ENCODE peak calls at places on chromosomes 3 and 15, in ten cellular contexts. One of them, this sample, is unnamed.

GRCh38 chr3:150370129-150370602 is 37.9 kb upstream of the TSC22D2 start:
- DNase-seq in heart left ventricle: peak; percentile 61
- DNase-seq in naive thymus-derived CD4-positive, alpha-beta T cell: no peak
- DNase-seq in cardiac muscle cell: peak; percentile 58
- DNase-seq in fibroblast of lung: peak; percentile 97
- DNase-seq in left ventricle myocardium inferior: no peak
- DNase-seq in HFF-Myc: peak; percentile 95
- DNase-seq in body of pancreas: peak; percentile 22
- DNase-seq in Panc1: peak; percentile 99
- DNase-seq in tibial artery: peak; percentile 79
- DNase-seq in this sample: peak; percentile 43

GRCh38 chr3:17390785-17391184 is 351.6 kb downstream of the TBC1D5 start:
- DNase-seq in heart left ventricle: no peak
- DNase-seq in fibroblast of lung: no peak
- DNase-seq in cardiac muscle cell: no peak
- DNase-seq in HFF-Myc: no peak
- DNase-seq in left ventricle myocardium inferior: no peak
- DNase-seq in tibial artery: no peak
- DNase-seq in naive thymus-derived CD4-positive, alpha-beta T cell: no peak
- DNase-seq in Panc1: no peak
- DNase-seq in body of pancreas: no peak
- DNase-seq in this sample: no peak

GRCh38 chr3:9098716-9099675 is 135.7 kb upstream of the RAD18 start:
- DNase-seq in left ventricle myocardium inferior: no peak
- DNase-seq in tibial artery: no peak
- DNase-seq in fibroblast of lung: no peak
- DNase-seq in Panc1: no peak
- DNase-seq in cardiac muscle cell: no peak
- DNase-seq in heart left ventricle: no peak
- DNase-seq in HFF-Myc: no peak
- DNase-seq in naive thymus-derived CD4-positive, alpha-beta T cell: no peak
- DNase-seq in body of pancreas: peak; percentile 21
- DNase-seq in this sample: peak; percentile 55

GRCh38 chr3:66989241-66989640 is 8.9 kb upstream of the KBTBD8 start:
- DNase-seq in naive thymus-derived CD4-positive, alpha-beta T cell: no peak
- DNase-seq in tibial artery: no peak
- DNase-seq in HFF-Myc: no peak
- DNase-seq in fibroblast of lung: no peak
- DNase-seq in heart left ventricle: no peak
- DNase-seq in cardiac muscle cell: peak; percentile 6
- DNase-seq in body of pancreas: no peak
- DNase-seq in left ventricle myocardium inferior: no peak
- DNase-seq in Panc1: no peak
- DNase-seq in this sample: no peak

GRCh38 chr3:197422506-197422905 is 124.1 kb upstream of the DLG1 start:
- DNase-seq in HFF-Myc: no peak
- DNase-seq in naive thymus-derived CD4-positive, alpha-beta T cell: no peak
- DNase-seq in body of pancreas: no peak
- DNase-seq in tibial artery: no peak
- DNase-seq in left ventricle myocardium inferior: no peak
- DNase-seq in heart left ventricle: no peak
- DNase-seq in fibroblast of lung: no peak
- DNase-seq in cardiac muscle cell: no peak
- DNase-seq in Panc1: no peak
- DNase-seq in this sample: no peak

GRCh38 chr15:45021331-45021730 is 1.7 kb upstream of the SORD start:
- DNase-seq in left ventricle myocardium inferior: no peak
- DNase-seq in cardiac muscle cell: no peak
- DNase-seq in HFF-Myc: no peak
- DNase-seq in heart left ventricle: no peak
- DNase-seq in body of pancreas: no peak
- DNase-seq in Panc1: no peak
- DNase-seq in tibial artery: no peak
- DNase-seq in fibroblast of lung: no peak
- DNase-seq in naive thymus-derived CD4-positive, alpha-beta T cell: no peak
- DNase-seq in this sample: no peak

GRCh38 chr3:27114684-27115083 is 254.5 kb downstream of the NEK10 start:
- DNase-seq in cardiac muscle cell: no peak
- DNase-seq in HFF-Myc: no peak
- DNase-seq in fibroblast of lung: no peak
- DNase-seq in body of pancreas: no peak
- DNase-seq in naive thymus-derived CD4-positive, alpha-beta T cell: no peak
- DNase-seq in left ventricle myocardium inferior: no peak
- DNase-seq in heart left ventricle: no peak
- DNase-seq in tibial artery: no peak
- DNase-seq in Panc1: peak; percentile 7
- DNase-seq in this sample: no peak

GRCh38 chr3:98918586-98918985 is 17.1 kb upstream of the DCBLD2 start:
- DNase-seq in naive thymus-derived CD4-positive, alpha-beta T cell: no peak
- DNase-seq in body of pancreas: no peak
- DNase-seq in HFF-Myc: no peak
- DNase-seq in tibial artery: no peak
- DNase-seq in fibroblast of lung: no peak
- DNase-seq in Panc1: no peak
- DNase-seq in cardiac muscle cell: no peak
- DNase-seq in heart left ventricle: no peak
- DNase-seq in left ventricle myocardium inferior: no peak
- DNase-seq in this sample: no peak

GRCh38 chr3:170848294-170848917 is 21.6 kb downstream of the RPL22L1 start:
- DNase-seq in body of pancreas: no peak
- DNase-seq in Panc1: no peak
- DNase-seq in HFF-Myc: no peak
- DNase-seq in fibroblast of lung: peak; percentile 58
- DNase-seq in cardiac muscle cell: no peak
- DNase-seq in naive thymus-derived CD4-positive, alpha-beta T cell: no peak
- DNase-seq in tibial artery: no peak
- DNase-seq in left ventricle myocardium inferior: no peak
- DNase-seq in heart left ventricle: no peak
- DNase-seq in this sample: no peak

GRCh38 chr15:60362318-60363023 is 35.3 kb downstream of the ANXA2 start:
- DNase-seq in naive thymus-derived CD4-positive, alpha-beta T cell: no peak
- DNase-seq in HFF-Myc: peak; percentile 72
- DNase-seq in fibroblast of lung: peak; percentile 91
- DNase-seq in tibial artery: no peak
- DNase-seq in heart left ventricle: no peak
- DNase-seq in cardiac muscle cell: no peak
- DNase-seq in Panc1: peak; percentile 88
- DNase-seq in left ventricle myocardium inferior: no peak
- DNase-seq in body of pancreas: no peak
- DNase-seq in this sample: no peak

GRCh38 chr3:20574746-20575145 is 388.7 kb upstream of the SGO1 start:
- DNase-seq in left ventricle myocardium inferior: no peak
- DNase-seq in naive thymus-derived CD4-positive, alpha-beta T cell: no peak
- DNase-seq in heart left ventricle: no peak
- DNase-seq in fibroblast of lung: peak; percentile 12
- DNase-seq in body of pancreas: no peak
- DNase-seq in cardiac muscle cell: no peak
- DNase-seq in tibial artery: no peak
- DNase-seq in Panc1: no peak
- DNase-seq in HFF-Myc: no peak
- DNase-seq in this sample: no peak

GRCh38 chr3:130975251-130975650 is 51.4 kb downstream of the ASTE1 start:
- DNase-seq in fibroblast of lung: no peak
- DNase-seq in left ventricle myocardium inferior: no peak
- DNase-seq in cardiac muscle cell: no peak
- DNase-seq in heart left ventricle: no peak
- DNase-seq in body of pancreas: no peak
- DNase-seq in Panc1: no peak
- DNase-seq in naive thymus-derived CD4-positive, alpha-beta T cell: no peak
- DNase-seq in tibial artery: no peak
- DNase-seq in HFF-Myc: no peak
- DNase-seq in this sample: no peak

GRCh38 chr3:63991666-63992065 is 31.6 kb downstream of the PSMD6 start:
- DNase-seq in HFF-Myc: no peak
- DNase-seq in cardiac muscle cell: no peak
- DNase-seq in left ventricle myocardium inferior: no peak
- DNase-seq in fibroblast of lung: no peak
- DNase-seq in naive thymus-derived CD4-positive, alpha-beta T cell: no peak
- DNase-seq in tibial artery: no peak
- DNase-seq in Panc1: no peak
- DNase-seq in body of pancreas: no peak
- DNase-seq in heart left ventricle: no peak
- DNase-seq in this sample: no peak

GRCh38 chr15:60969658-60970057 is 259.4 kb downstream of the RORA start:
- DNase-seq in HFF-Myc: no peak
- DNase-seq in left ventricle myocardium inferior: no peak
- DNase-seq in Panc1: no peak
- DNase-seq in fibroblast of lung: no peak
- DNase-seq in tibial artery: no peak
- DNase-seq in cardiac muscle cell: no peak
- DNase-seq in body of pancreas: no peak
- DNase-seq in naive thymus-derived CD4-positive, alpha-beta T cell: no peak
- DNase-seq in heart left ventricle: no peak
- DNase-seq in this sample: no peak

GRCh38 chr3:50491023-50491422 is 12.4 kb downstream of the CACNA2D2 start:
- DNase-seq in fibroblast of lung: no peak
- DNase-seq in heart left ventricle: no peak
- DNase-seq in cardiac muscle cell: no peak
- DNase-seq in tibial artery: no peak
- DNase-seq in body of pancreas: no peak
- DNase-seq in Panc1: no peak
- DNase-seq in HFF-Myc: no peak
- DNase-seq in left ventricle myocardium inferior: no peak
- DNase-seq in naive thymus-derived CD4-positive, alpha-beta T cell: no peak
- DNase-seq in this sample: no peak

DNA sequence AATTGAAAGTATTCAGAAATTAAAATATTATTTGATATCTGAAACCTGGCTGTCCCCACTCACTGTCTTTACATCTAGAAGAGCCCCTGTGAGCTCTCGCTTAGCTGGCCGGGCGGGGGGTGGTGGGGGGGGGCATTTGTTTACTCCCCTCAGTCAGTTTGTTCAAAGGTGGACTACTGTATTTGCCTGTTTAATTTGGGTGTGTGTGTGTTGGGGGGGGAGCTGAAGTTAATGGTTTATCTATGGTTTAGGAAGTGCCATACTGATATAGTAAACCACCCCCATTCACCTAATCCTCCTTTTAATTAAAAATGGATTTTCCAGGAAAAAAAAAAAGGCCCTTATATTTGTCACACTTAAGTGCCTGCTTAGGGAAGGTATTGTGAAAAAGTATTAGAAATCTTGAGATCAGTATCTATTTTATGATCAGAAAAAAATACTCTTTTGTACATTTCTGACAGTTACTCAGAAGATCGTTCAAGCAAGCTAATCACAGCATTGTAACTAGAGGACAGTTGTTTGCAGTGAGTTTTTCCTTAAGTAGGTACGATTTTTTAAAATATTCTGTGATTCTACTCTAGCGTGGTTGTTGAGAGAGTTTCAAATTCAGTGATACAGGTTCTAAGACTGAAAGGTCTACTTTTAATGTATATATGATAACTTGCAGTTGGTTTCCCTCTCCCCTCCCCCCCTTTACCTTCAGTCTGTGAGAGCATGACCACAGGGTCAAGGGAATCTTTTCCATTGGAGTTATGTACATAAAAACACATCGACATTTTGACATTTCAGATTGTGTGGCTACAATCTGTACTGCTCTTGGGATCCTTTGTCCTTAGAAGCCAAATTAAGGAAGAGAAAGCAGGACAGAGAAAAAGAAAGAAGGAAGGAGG is 8.5 kb downstream of the NR2F2 start:
- DNase-seq in body of pancreas: no peak
- DNase-seq in tibial artery: no peak
- DNase-seq in left ventricle myocardium inferior: no peak
- DNase-seq in heart left ventricle: no peak
- DNase-seq in fibroblast of lung: peak; percentile 67
- DNase-seq in HFF-Myc: no peak
- DNase-seq in naive thymus-derived CD4-positive, alpha-beta T cell: no peak
- DNase-seq in Panc1: no peak
- DNase-seq in cardiac muscle cell: no peak
- DNase-seq in this sample: no peak
- H3K4me3 ChIP-seq in body of pancreas: no peak overlapping the region
- H3K4me3 ChIP-seq in tibial artery: peak overlapping the region; percentile 92
- H3K4me3 ChIP-seq in left ventricle myocardium inferior: peak overlapping the region; percentile 88
- H3K4me3 ChIP-seq in heart left ventricle: peak overlapping the region; percentile 73
- H3K4me3 ChIP-seq in fibroblast of lung: peak overlapping the region; percentile 100
- H3K4me3 ChIP-seq in HFF-Myc: peak overlapping the region; percentile 95
- H3K4me3 ChIP-seq in naive thymus-derived CD4-positive, alpha-beta T cell: no peak overlapping the region
- H3K4me3 ChIP-seq in Panc1: peak overlapping the region; percentile 63
- H3K4me3 ChIP-seq in cardiac muscle cell: no peak overlapping the region
- H3K4me3 ChIP-seq in this sample: no peak overlapping the region

DNA sequence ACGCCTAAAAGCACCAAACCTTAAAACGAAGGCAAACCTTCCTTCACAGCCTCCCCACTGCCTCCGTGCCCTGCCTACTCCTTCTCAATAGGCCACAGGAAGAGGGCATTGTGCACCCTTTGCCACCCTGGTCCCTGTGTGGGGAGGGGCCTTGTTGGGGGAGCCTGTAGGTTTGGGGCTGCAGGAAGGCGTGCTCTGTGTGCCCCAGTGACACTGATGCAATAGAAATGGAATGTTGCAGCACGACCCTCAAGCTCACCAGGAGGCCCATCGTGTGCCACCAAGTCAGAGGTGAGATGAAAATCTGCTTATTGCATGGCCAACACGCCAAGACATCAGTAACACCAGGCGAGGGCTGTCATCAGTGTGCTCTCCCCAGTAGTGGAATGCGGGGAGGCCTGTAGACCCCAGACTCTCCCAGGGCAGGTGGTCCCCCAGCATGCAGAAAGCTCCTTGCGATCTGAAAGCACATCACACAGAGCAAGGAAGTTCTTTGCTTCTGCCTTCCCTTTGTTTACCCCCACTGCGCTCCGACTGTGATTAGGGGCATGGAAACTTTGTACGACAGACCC is 86.2 kb downstream of the ASB7 start:
- DNase-seq in HFF-Myc: no peak
- DNase-seq in Panc1: no peak
- DNase-seq in body of pancreas: no peak
- DNase-seq in cardiac muscle cell: no peak
- DNase-seq in tibial artery: peak; percentile 23
- DNase-seq in fibroblast of lung: no peak
- DNase-seq in heart left ventricle: no peak
- DNase-seq in naive thymus-derived CD4-positive, alpha-beta T cell: no peak
- DNase-seq in left ventricle myocardium inferior: no peak
- DNase-seq in this sample: no peak
- H3K4me3 ChIP-seq in HFF-Myc: no peak overlapping the region
- H3K4me3 ChIP-seq in Panc1: no peak overlapping the region
- H3K4me3 ChIP-seq in body of pancreas: no peak overlapping the region
- H3K4me3 ChIP-seq in cardiac muscle cell: no peak overlapping the region
- H3K4me3 ChIP-seq in tibial artery: no peak overlapping the region
- H3K4me3 ChIP-seq in fibroblast of lung: no peak overlapping the region
- H3K4me3 ChIP-seq in heart left ventricle: no peak overlapping the region
- H3K4me3 ChIP-seq in naive thymus-derived CD4-positive, alpha-beta T cell: no peak overlapping the region
- H3K4me3 ChIP-seq in left ventricle myocardium inferior: no peak overlapping the region
- H3K4me3 ChIP-seq in this sample: no peak overlapping the region

GRCh38 chr15:84863480-84864428 is 20.7 kb upstream of the SLC28A1 start:
- DNase-seq in Panc1: no peak
- DNase-seq in body of pancreas: no peak
- DNase-seq in fibroblast of lung: peak; percentile 24
- DNase-seq in HFF-Myc: no peak
- DNase-seq in heart left ventricle: no peak
- DNase-seq in tibial artery: no peak
- DNase-seq in cardiac muscle cell: no peak
- DNase-seq in naive thymus-derived CD4-positive, alpha-beta T cell: no peak
- DNase-seq in left ventricle myocardium inferior: no peak
- DNase-seq in this sample: no peak
- H3K4me3 ChIP-seq in Panc1: no peak overlapping the region
- H3K4me3 ChIP-seq in body of pancreas: no peak overlapping the region
- H3K4me3 ChIP-seq in fibroblast of lung: no peak overlapping the region
- H3K4me3 ChIP-seq in HFF-Myc: no peak overlapping the region
- H3K4me3 ChIP-seq in heart left ventricle: no peak overlapping the region
- H3K4me3 ChIP-seq in tibial artery: no peak overlapping the region
- H3K4me3 ChIP-seq in cardiac muscle cell: no peak overlapping the region
- H3K4me3 ChIP-seq in naive thymus-derived CD4-positive, alpha-beta T cell: no peak overlapping the region
- H3K4me3 ChIP-seq in left ventricle myocardium inferior: peak overlapping the region; percentile 21
- H3K4me3 ChIP-seq in this sample: no peak overlapping the region

GRCh38 chr15:50873935-50874353 is 34.5 kb upstream of the AP4E1 start:
- DNase-seq in HFF-Myc: no peak
- DNase-seq in Panc1: no peak
- DNase-seq in cardiac muscle cell: no peak
- DNase-seq in body of pancreas: no peak
- DNase-seq in tibial artery: no peak
- DNase-seq in fibroblast of lung: peak; percentile 10
- DNase-seq in heart left ventricle: no peak
- DNase-seq in naive thymus-derived CD4-positive, alpha-beta T cell: no peak
- DNase-seq in left ventricle myocardium inferior: no peak
- DNase-seq in this sample: no peak
- H3K4me3 ChIP-seq in HFF-Myc: no peak overlapping the region
- H3K4me3 ChIP-seq in Panc1: no peak overlapping the region
- H3K4me3 ChIP-seq in cardiac muscle cell: no peak overlapping the region
- H3K4me3 ChIP-seq in body of pancreas: no peak overlapping the region
- H3K4me3 ChIP-seq in tibial artery: no peak overlapping the region
- H3K4me3 ChIP-seq in fibroblast of lung: no peak overlapping the region
- H3K4me3 ChIP-seq in heart left ventricle: no peak overlapping the region
- H3K4me3 ChIP-seq in naive thymus-derived CD4-positive, alpha-beta T cell: no peak overlapping the region
- H3K4me3 ChIP-seq in left ventricle myocardium inferior: peak overlapping the region; percentile 34
- H3K4me3 ChIP-seq in this sample: no peak overlapping the region

This sample was measured in dorsolateral prefrontal cortex.